ENCODE peak calls at places on chromosomes 1 and 21, in six cellular contexts. B, I, W, L, O and D are unnamed samples.

GRCh38 chr1:10561955-10562354 is 87.2 kb downstream of the PEX14 start:
- DNase-seq in W (no peak), O (no peak), L (no peak), B (no peak), I (no peak), D (no peak)

GRCh38 chr1:203627819-203628184 is 1.2 kb downstream of the ATP2B4 start:
- DNase-seq in I (peak), L (peak), W (no peak), B (peak), O (no peak), D (peak)

GRCh38 chr1:46181343-46182260 is 5.3 kb upstream of the P3R3URF start:
- DNase-seq in O (no peak), W (no peak), I (no peak), L (no peak), B (peak), D (no peak)

GRCh38 chr1:118947790-118948189 is 40.4 kb downstream of the TBX15 start:
- DNase-seq in B (peak), L (peak), I (no peak), W (no peak), O (no peak), D (no peak)

GRCh38 chr1:156387899-156388813 is 19.1 kb downstream of the RHBG start:
- DNase-seq in B (no peak), L (no peak), O (no peak), W (no peak), I (no peak), D (no peak)

GRCh38 chr21:37503848-37504467 is 137.4 kb downstream of the DYRK1A start:
- DNase-seq in W (no peak), L (no peak), O (no peak), I (no peak), B (peak), D (peak)

GRCh38 chr1:64505944-64506658 is 36.2 kb downstream of the CACHD1 start:
- DNase-seq in B (no peak), W (no peak), I (peak), L (no peak), O (no peak), D (no peak)

GRCh38 chr1:94622757-94623156 is 81.2 kb upstream of the F3 start:
- DNase-seq in L (peak), W (no peak), O (no peak), B (peak), I (no peak), D (no peak)